ENCODE peak calls at places on chromosome 7, in five cellular contexts. W, M, X, E and U are unnamed samples.

GRCh38 chr7:134454277-134454676 is 4.6 kb downstream of the AKR1B1 start:
- DNase-seq in W (peak; percentile 49), M (no peak), X (no peak), E (no peak), U (no peak)

GRCh38 chr7:1843921-1844335 is 173.9 kb downstream of the ELFN1 start:
- DNase-seq in W (no peak), M (no peak), X (no peak), E (no peak), U (no peak)

GRCh38 chr7:33760146-33760545 is 145.2 kb upstream of the BMPER start:
- DNase-seq in W (no peak), M (no peak), X (no peak), E (no peak), U (peak; percentile 95)

GRCh38 chr7:159004411-159004810 is 140.3 kb downstream of the VIPR2 start:
- DNase-seq in W (no peak), M (no peak), X (no peak), E (no peak), U (no peak)

GRCh38 chr7:5429253-5429856 is 5.7 kb upstream of the TNRC18 start:
- DNase-seq in W (peak; percentile 81), M (peak; percentile 56), X (no peak), E (peak; percentile 77), U (no peak)

GRCh38 chr7:20385121-20385520 is 54.4 kb downstream of the ITGB8 start:
- DNase-seq in W (peak; percentile 64), M (no peak), X (no peak), E (peak; percentile 61), U (peak; percentile 55)

GRCh38 chr7:148700693-148701092 is 2.0 kb downstream of the CUL1 start:
- DNase-seq in W (peak; percentile 47), M (no peak), X (no peak), E (no peak), U (peak; percentile 34)

GRCh38 chr7:142375710-142376313 is 118.0 kb upstream of the PRSS58 start:
- DNase-seq in W (peak; percentile 42), M (peak; percentile 69), X (no peak), E (peak; percentile 66), U (no peak)